ENCODE peak calls at places on chromosome 11, in eight cellular contexts. N is prostate gland, H is cardiac muscle cell, W is BJ, V is IMR-90, M is aorta, G is heart left ventricle, C is epithelial cell of esophagus. U is an unnamed sample.

GRCh38 chr11:20158597-20159257 is 1.5 kb downstream of the DBX1 start:
- DNase-seq in W (no peak), G (peak; percentile 47), C (peak; percentile 68), N (peak; percentile 9), M (peak; percentile 83), H (peak; percentile 80), V (peak; percentile 50), U (no peak)

GRCh38 chr11:112962854-112963367 is 1.7 kb downstream of the NCAM1 start:
- DNase-seq in W (no peak), V (no peak), C (no peak), H (peak; percentile 8), M (peak; percentile 86), N (peak; percentile 37), G (peak; percentile 77), U (no peak)

GRCh38 chr11:57638005-57638760 is 11.5 kb downstream of the YPEL4 start:
- DNase-seq in M (peak; percentile 91), V (peak; percentile 84), N (peak; percentile 74), W (peak; percentile 51), C (peak; percentile 84), H (peak; percentile 89), G (peak; percentile 80), U (no peak)

GRCh38 chr11:60788401-60789110 is 3.4 kb downstream of the MS4A10 start:
- DNase-seq in W (no peak), N (no peak), M (no peak), H (peak; percentile 30), C (no peak), G (no peak), V (no peak), U (no peak)

GRCh38 chr11:85827768-85828639 is 17.1 kb upstream of the SYTL2 start:
- DNase-seq in H (peak; percentile 69), C (peak; percentile 72), W (peak; percentile 89), N (no peak), V (peak; percentile 91), G (no peak), M (no peak), U (no peak)

GRCh38 chr11:35377262-35377661 is 42.1 kb downstream of the SLC1A2 start:
- DNase-seq in G (no peak), N (no peak), V (no peak), W (no peak), C (no peak), H (no peak), M (no peak), U (no peak)

GRCh38 chr11:32312865-32313403 is 122.4 kb downstream of the WT1 start:
- DNase-seq in C (peak; percentile 84), H (peak; percentile 85), N (no peak), M (no peak), V (peak; percentile 52), W (no peak), G (no peak), U (peak; percentile 73)

GRCh38 chr11:22624742-22625447 is 728 bp downstream of the FANCF start:
- DNase-seq in M (peak; percentile 83), V (peak; percentile 60), N (peak; percentile 74), W (peak; percentile 4), H (peak; percentile 63), C (peak; percentile 83), G (peak; percentile 49), U (peak; percentile 40)

GRCh38 chr11:75371930-75372876 is 20.7 kb upstream of the ARRB1 start:
- DNase-seq in W (no peak), G (no peak), N (peak; percentile 78), H (peak; percentile 14), V (no peak), C (peak; percentile 86), M (peak; percentile 16), U (no peak)

GRCh38 chr11:110148775-110149744 is 55.9 kb downstream of the ZC3H12C start:
- DNase-seq in V (peak; percentile 92), W (no peak), C (peak; percentile 61), G (no peak), M (no peak), N (no peak), H (peak; percentile 87), U (no peak)

GRCh38 chr11:123702137-123702536 is 39.3 kb downstream of the ZNF202 start:
- DNase-seq in G (peak; percentile 11), M (no peak), V (no peak), N (no peak), C (no peak), H (peak; percentile 33), W (no peak), U (no peak)

GRCh38 chr11:8283510-8284272 is 20.0 kb upstream of the LMO1 start:
- DNase-seq in G (peak; percentile 10), V (no peak), C (no peak), H (peak; percentile 37), W (no peak), N (no peak), M (peak; percentile 67), U (peak; percentile 40)
- H3K4me3 ChIP-seq in G (peak overlapping the region; percentile 30), V (no peak overlapping the region), C (no peak overlapping the region), H (no peak overlapping the region), W (no peak overlapping the region), N (no peak overlapping the region), M (no peak overlapping the region), U (no peak overlapping the region)

GRCh38 chr11:103735497-103736032 is 300.9 kb upstream of the DDI1 start:
- DNase-seq in C (peak; percentile 61), G (no peak), M (no peak), N (no peak), W (no peak), V (peak; percentile 46), H (no peak), U (no peak)

GRCh38 chr11:103733889-103734288 is 302.6 kb upstream of the DDI1 start:
- DNase-seq in V (no peak), H (no peak), W (no peak), G (no peak), C (no peak), M (no peak), N (no peak), U (no peak)

GRCh38 chr11:103737791-103738190 is 298.6 kb upstream of the DDI1 start:
- DNase-seq in N (no peak), W (no peak), G (peak; percentile 22), C (no peak), H (peak; percentile 51), V (no peak), M (no peak), U (no peak)

GRCh38 chr11:103736323-103736722 is 300.1 kb upstream of the DDI1 start:
- DNase-seq in C (no peak), G (no peak), N (no peak), W (no peak), M (no peak), H (no peak), V (no peak), U (no peak)

DNA sequence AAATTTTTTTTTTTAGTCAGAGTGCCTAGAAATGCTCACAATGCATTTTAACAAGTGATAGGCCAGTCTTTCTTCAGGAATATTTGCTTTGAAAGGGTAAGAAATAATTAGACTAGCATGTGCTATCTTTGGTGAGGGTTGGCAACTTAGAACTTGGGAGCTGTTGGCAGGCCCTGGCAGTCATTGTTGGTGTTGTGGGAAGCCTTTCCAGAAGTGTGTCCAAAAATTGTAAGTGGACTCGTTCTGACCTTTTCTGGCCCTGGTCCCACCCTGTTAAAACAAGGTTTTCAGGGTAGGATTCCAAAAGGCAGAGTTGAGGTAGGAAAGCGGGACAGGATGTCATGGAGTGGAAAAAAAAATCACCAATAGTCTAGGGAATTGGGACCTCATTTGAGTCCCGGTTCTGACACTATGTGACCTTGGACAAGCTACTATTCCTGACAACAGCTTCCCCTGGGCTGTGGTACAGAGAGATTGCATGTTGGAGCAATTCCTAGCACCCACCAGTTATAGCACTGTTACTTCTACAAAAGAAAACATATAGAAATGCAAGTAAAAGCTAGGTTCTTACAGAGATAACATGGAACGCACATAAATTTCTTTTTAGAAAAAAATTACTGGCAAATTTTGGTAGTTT is 299.3 kb upstream of the DDI1 start:
- DNase-seq in N (no peak), H (peak; percentile 31), C (no peak), V (no peak), W (no peak), G (peak; percentile 58), M (no peak), U (no peak)
- H3K4me3 ChIP-seq in N (no peak overlapping the region), H (no peak overlapping the region), C (no peak overlapping the region), V (no peak overlapping the region), W (no peak overlapping the region), G (no peak overlapping the region), M (no peak overlapping the region), U (no peak overlapping the region)

DNA sequence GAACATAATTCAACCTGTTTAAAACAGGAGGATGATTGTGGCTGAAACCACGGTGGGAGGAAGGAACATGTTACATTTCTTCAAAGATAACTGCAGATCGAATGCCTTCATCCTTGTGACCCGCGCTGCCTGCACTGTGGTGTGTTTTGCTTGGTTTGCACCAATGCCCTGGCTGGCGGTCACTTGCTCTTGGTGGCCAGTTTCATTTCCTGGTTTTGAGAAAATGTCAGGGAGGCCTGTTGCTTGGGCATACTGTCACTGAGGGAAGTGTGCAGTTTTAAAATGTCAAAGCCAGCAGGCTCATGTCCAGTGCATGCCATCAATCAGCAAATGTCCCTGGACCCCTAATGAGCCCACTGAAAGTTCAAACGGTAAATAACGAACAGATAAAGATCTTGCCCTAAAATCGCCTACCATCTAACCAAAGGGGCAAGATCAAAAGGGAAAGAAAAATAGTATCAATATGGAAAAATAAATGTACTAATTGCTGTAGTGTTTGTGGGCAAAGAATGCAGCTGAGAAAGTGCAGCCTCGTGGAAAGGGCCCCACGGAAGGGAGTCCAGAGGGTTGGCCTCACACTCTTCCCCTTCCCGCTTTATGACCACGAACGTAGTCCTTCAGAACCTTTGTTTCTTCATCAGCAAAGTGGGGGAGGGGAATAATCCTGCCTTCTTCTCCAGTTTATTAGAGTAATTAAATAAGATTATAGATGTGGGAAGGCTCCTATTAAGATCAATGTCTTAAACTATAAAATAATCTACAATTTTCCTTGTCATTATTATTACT is 40.8 kb downstream of the FLI1 start:
- DNase-seq in H (no peak), C (no peak), W (no peak), N (no peak), V (no peak), G (peak; percentile 43), M (no peak), U (no peak)
- H3K4me3 ChIP-seq in H (no peak overlapping the region), C (no peak overlapping the region), W (no peak overlapping the region), N (no peak overlapping the region), V (no peak overlapping the region), G (no peak overlapping the region), M (no peak overlapping the region), U (peak overlapping the region; percentile 39)

GRCh38 chr11:78062671-78063070 is 990 bp upstream of the THRSP start:
- DNase-seq in N (no peak), V (no peak), M (no peak), H (no peak), G (no peak), W (no peak), C (no peak), U (no peak)

GRCh38 chr11:78063440-78064181 is at the start of gene THRSP:
- DNase-seq in W (no peak), V (no peak), C (no peak), G (no peak), N (no peak), M (no peak), H (no peak), U (no peak)

GRCh38 chr11:78060533-78060932 is 3.1 kb upstream of the THRSP start:
- DNase-seq in V (no peak), C (no peak), W (no peak), G (no peak), N (no peak), H (no peak), M (no peak), U (no peak)

GRCh38 chr11:78061921-78062311 is 1.7 kb upstream of the THRSP start:
- DNase-seq in V (no peak), C (peak; percentile 17), M (no peak), G (no peak), H (peak; percentile 56), N (no peak), W (no peak), U (no peak)

GRCh38 chr11:78061088-78061920 is 2.4 kb upstream of the THRSP start:
- DNase-seq in W (no peak), M (no peak), G (peak; percentile 64), N (no peak), H (no peak), C (no peak), V (no peak), U (no peak)
- H3K4me3 ChIP-seq in W (no peak overlapping the region), M (no peak overlapping the region), G (no peak overlapping the region), N (no peak overlapping the region), H (no peak overlapping the region), C (no peak overlapping the region), V (no peak overlapping the region), U (no peak overlapping the region)

U was measured in Jurkat, Clone E6-1.